ENCODE peak calls at places on chromosomes 12 and 14, in ten cellular contexts. Z, M, V, D, I, K, S, L, P and Y are unnamed samples.

GRCh38 chr14:91163316-91163715 is 49.4 kb downstream of the DGLUCY start:
- DNase-seq in V (no peak), I (no peak), L (no peak), Z (no peak), D (no peak), M (no peak), P (no peak), S (no peak), K (no peak), Y (no peak)

GRCh38 chr12:125135906-125136305 is 70.7 kb downstream of the AACS start:
- DNase-seq in M (no peak), Z (no peak), P (no peak), I (no peak), D (no peak), L (no peak), S (no peak), K (no peak), V (no peak), Y (no peak)

GRCh38 chr14:24241829-24242443 is 487 bp downstream of the TINF2 start:
- DNase-seq in S (peak), M (peak), D (peak), P (peak), Z (peak), I (peak), V (peak), K (peak), L (peak), Y (peak)

GRCh38 chr14:106185837-106186233 is 659.5 kb downstream of the TMEM121 start:
- DNase-seq in D (no peak), L (no peak), Z (no peak), I (no peak), K (no peak), V (peak), M (no peak), S (peak), P (no peak), Y (no peak)

GRCh38 chr14:80606347-80606772 is 335.2 kb downstream of the CEP128 start:
- DNase-seq in M (no peak), D (peak), L (no peak), S (no peak), Z (no peak), K (no peak), V (no peak), P (no peak), I (no peak), Y (no peak)

GRCh38 chr14:91911474-91912032 is 35.9 kb downstream of the FBLN5 start:
- DNase-seq in I (peak), S (peak), M (peak), P (peak), K (peak), Z (no peak), D (peak), V (peak), L (no peak), Y (no peak)

GRCh38 chr12:4011597-4011996 is 138.4 kb upstream of the PARP11 start:
- DNase-seq in K (no peak), Z (no peak), V (no peak), P (peak), M (no peak), L (no peak), D (no peak), S (no peak), I (peak), Y (no peak)

GRCh38 chr12:34291426-34291901 is 269.2 kb downstream of the ALG10 start:
- DNase-seq in K (no peak), D (no peak), I (no peak), Z (peak), M (no peak), L (no peak), P (no peak), S (no peak), V (no peak), Y (no peak)

GRCh38 chr14:103319422-103319821 is 14.6 kb upstream of the EIF5 start:
- DNase-seq in M (no peak), I (no peak), S (no peak), P (no peak), L (no peak), D (no peak), Z (no peak), V (no peak), K (no peak), Y (no peak)

GRCh38 chr12:1920436-1920835 is 2.0 kb upstream of the CACNA2D4 start:
- DNase-seq in M (no peak), K (peak), P (peak), L (no peak), Z (no peak), D (no peak), V (no peak), S (no peak), I (no peak), Y (no peak)

GRCh38 chr12:46219892-46220655 is 48.8 kb downstream of the SLC38A1 start:
- DNase-seq in S (no peak), Z (no peak), I (peak), L (no peak), M (peak), P (no peak), V (no peak), K (no peak), D (peak), Y (no peak)